ENCODE peak calls at places on chromosomes 11 and 22, in six cellular contexts. I, L, B, V, W and C are unnamed samples.

GRCh38 chr11:118609380-118610219 is 2.2 kb downstream of the PHLDB1 start:
- DNase-seq in I (no peak), L (peak; percentile 61), B (peak; percentile 34), V (peak; percentile 56), W (no peak), C (peak; percentile 36)

GRCh38 chr22:22508274-22509176 is at the start of gene ZNF280B:
- DNase-seq in I (peak; percentile 90), L (peak; percentile 29), B (peak; percentile 90), V (peak; percentile 89), W (peak; percentile 55), C (peak; percentile 88)

GRCh38 chr22:32204211-32204855 is 540 bp downstream of the RFPL2 start:
- DNase-seq in I (peak; percentile 41), L (no peak), B (peak; percentile 19), V (no peak), W (no peak), C (no peak)

GRCh38 chr11:66979336-66979980 is 4.4 kb downstream of the C11orf86 start:
- DNase-seq in I (no peak), L (no peak), B (no peak), V (no peak), W (no peak), C (no peak)

GRCh38 chr22:37505989-37506388 is 13.2 kb downstream of the CARD10 start:
- DNase-seq in I (no peak), L (no peak), B (no peak), V (no peak), W (no peak), C (no peak)

GRCh38 chr11:64745523-64746328 is 1.8 kb upstream of the RASGRP2 start:
- DNase-seq in I (peak; percentile 91), L (no peak), B (peak; percentile 75), V (peak; percentile 74), W (peak; percentile 80), C (peak; percentile 71)

GRCh38 chr11:117017456-117017855 is 80.8 kb downstream of the SIK3 start:
- DNase-seq in I (no peak), L (no peak), B (no peak), V (no peak), W (no peak), C (no peak)

GRCh38 chr22:37274380-37274862 is 7.9 kb upstream of the CYTH4 start:
- DNase-seq in I (no peak), L (no peak), B (no peak), V (no peak), W (no peak), C (no peak)

GRCh38 chr22:23542933-23543332 is 37.2 kb downstream of the IGLL1 start:
- DNase-seq in I (no peak), L (no peak), B (no peak), V (no peak), W (no peak), C (no peak)

GRCh38 chr11:88250566-88251080 is 75.4 kb upstream of the RAB38 start:
- DNase-seq in I (no peak), L (no peak), B (no peak), V (no peak), W (no peak), C (no peak)

GRCh38 chr11:64125676-64126075 is 40.2 kb downstream of the MACROD1 start:
- DNase-seq in I (no peak), L (no peak), B (no peak), V (no peak), W (no peak), C (no peak)

GRCh38 chr11:69368119-69368880 is 74.3 kb downstream of the MYEOV start:
- DNase-seq in I (no peak), L (no peak), B (no peak), V (peak; percentile 1), W (peak; percentile 28), C (peak; percentile 0)

GRCh38 chr11:78735711-78736110 is 161.0 kb upstream of the NARS2 start:
- DNase-seq in I (no peak), L (no peak), B (no peak), V (no peak), W (no peak), C (no peak)

GRCh38 chr11:72848846-72849466 is 34.7 kb downstream of the ATG16L2 start:
- DNase-seq in I (no peak), L (no peak), B (peak; percentile 29), V (peak; percentile 32), W (no peak), C (no peak)

GRCh38 chr11:134361241-134361640 is 29.5 kb downstream of the GLB1L2 start:
- DNase-seq in I (no peak), L (no peak), B (no peak), V (no peak), W (no peak), C (no peak)

GRCh38 chr22:45292675-45293402 is 8.1 kb downstream of the UPK3A start:
- DNase-seq in I (no peak), L (no peak), B (no peak), V (no peak), W (no peak), C (no peak)

GRCh38 chr11:110935018-110935640 is 222.9 kb upstream of the ARHGAP20 start:
- DNase-seq in I (no peak), L (no peak), B (no peak), V (no peak), W (no peak), C (no peak)

GRCh38 chr11:47998733-47999359 is 18.5 kb downstream of the PTPRJ start:
- DNase-seq in I (no peak), L (no peak), B (no peak), V (no peak), W (no peak), C (no peak)

GRCh38 chr11:34416088-34416487 is 22.6 kb upstream of the CAT start:
- DNase-seq in I (no peak), L (no peak), B (no peak), V (no peak), W (no peak), C (no peak)

GRCh38 chr22:49261616-49262015 is 566.1 kb downstream of the BRD1 start:
- DNase-seq in I (no peak), L (no peak), B (no peak), V (no peak), W (no peak), C (no peak)

GRCh38 chr11:113477321-113477720 is 2.1 kb upstream of the DRD2 start:
- DNase-seq in I (no peak), L (no peak), B (no peak), V (no peak), W (no peak), C (no peak)

GRCh38 chr11:35045219-35045819 is 93.7 kb upstream of the CD44 start:
- DNase-seq in I (peak; percentile 37), L (no peak), B (peak; percentile 69), V (peak; percentile 44), W (peak; percentile 63), C (peak; percentile 46)

GRCh38 chr11:18366286-18366685 is 28.1 kb upstream of the LDHA start:
- DNase-seq in I (no peak), L (no peak), B (no peak), V (no peak), W (no peak), C (no peak)

GRCh38 chr11:39365809-39366436 is 2093.5 kb downstream of the LRRC4C start:
- DNase-seq in I (no peak), L (no peak), B (no peak), V (no peak), W (no peak), C (no peak)

GRCh38 chr11:78049348-78049747 is 14.3 kb upstream of the THRSP start:
- DNase-seq in I (no peak), L (no peak), B (no peak), V (no peak), W (no peak), C (no peak)

GRCh38 chr11:90202342-90202741 is 20.5 kb downstream of the CHORDC1 start:
- DNase-seq in I (no peak), L (no peak), B (no peak), V (no peak), W (no peak), C (no peak)

GRCh38 chr11:123063396-123064267 is 1.7 kb upstream of the HSPA8 start:
- DNase-seq in I (no peak), L (peak; percentile 47), B (peak; percentile 57), V (peak; percentile 50), W (peak; percentile 41), C (peak; percentile 40)